ENCODE peak calls at places on chromosomes 12 and 14, in six cellular contexts. S is GM12892, A is adrenal gland, B is A549, O is ovary, C is lower leg skin. H is an unnamed sample.

GRCh38 chr14:39423793-39424192 is 8.4 kb downstream of the FBXO33 start:
- DNase-seq in S (no peak), A (no peak), C (no peak), B (no peak), O (no peak), H (no peak)

GRCh38 chr12:71475280-71475679 is 35.7 kb downstream of the LGR5 start:
- DNase-seq in A (no peak), S (no peak), B (no peak), O (no peak), C (no peak), H (no peak)

GRCh38 chr12:63496654-63497053 is 171.6 kb downstream of the DPY19L2 start:
- DNase-seq in C (no peak), O (no peak), S (no peak), B (no peak), A (no peak), H (no peak)

GRCh38 chr12:98758331-98758730 is 113.2 kb downstream of the APAF1 start:
- DNase-seq in S (no peak), A (no peak), B (no peak), O (no peak), C (no peak), H (peak)

GRCh38 chr14:104939666-104940410 is 15.2 kb downstream of the PLD4 start:
- DNase-seq in S (no peak), A (no peak), C (peak), O (no peak), B (no peak), H (peak)

GRCh38 chr12:51591020-51591901 is at the start of gene SCN8A:
- DNase-seq in A (peak), S (peak), O (peak), B (peak), C (peak), H (no peak)

GRCh38 chr12:117521327-117521726 is 159.9 kb upstream of the NOS1 start:
- DNase-seq in C (no peak), O (no peak), A (no peak), B (no peak), S (no peak), H (no peak)

GRCh38 chr12:119704065-119704747 is 36.3 kb downstream of the PRKAB1 start:
- DNase-seq in B (no peak), O (no peak), C (no peak), S (no peak), A (peak), H (no peak)

GRCh38 chr14:65038966-65039365 is 52.3 kb downstream of the FNTB start:
- DNase-seq in B (no peak), C (peak), A (no peak), O (no peak), S (no peak), H (no peak)

GRCh38 chr14:52043690-52044089 is 25.2 kb downstream of the NID2 start:
- DNase-seq in C (no peak), S (no peak), O (no peak), B (peak), A (no peak), H (no peak)

GRCh38 chr12:22535038-22535437 is 9.3 kb downstream of the C2CD5 start:
- DNase-seq in O (no peak), S (no peak), A (no peak), B (no peak), C (no peak), H (no peak)

GRCh38 chr14:66649515-66649914 is 141.6 kb downstream of the GPHN start:
- DNase-seq in C (no peak), O (no peak), A (no peak), S (no peak), B (no peak), H (no peak)

GRCh38 chr12:117052386-117053049 is 46.7 kb downstream of the TESC start:
- DNase-seq in B (no peak), O (no peak), S (no peak), A (no peak), C (no peak), H (no peak)

GRCh38 chr12:111093428-111094142 is 173.2 kb upstream of the MYL2 start:
- DNase-seq in A (no peak), S (no peak), C (no peak), O (no peak), B (no peak), H (no peak)

GRCh38 chr12:68236421-68237059 is 10.9 kb upstream of the IL26 start:
- DNase-seq in B (no peak), C (no peak), A (no peak), S (no peak), O (no peak), H (no peak)

GRCh38 chr12:108575199-108575912 is 13.0 kb downstream of the ISCU start:
- DNase-seq in O (no peak), C (peak), A (peak), B (no peak), S (no peak), H (no peak)

GRCh38 chr12:3523728-3524127 is 32.7 kb downstream of the PRMT8 start:
- DNase-seq in S (no peak), O (no peak), A (no peak), C (peak), B (no peak), H (no peak)

GRCh38 chr12:108576660-108577234 is 14.4 kb downstream of the ISCU start:
- DNase-seq in S (no peak), A (no peak), C (peak), B (no peak), O (no peak), H (peak)

GRCh38 chr12:110545812-110546211 is 37.3 kb downstream of the PPTC7 start:
- DNase-seq in A (no peak), C (no peak), S (no peak), O (no peak), B (no peak), H (no peak)

GRCh38 chr14:83463500-83464098 is 1929.9 kb upstream of the SEL1L start:
- DNase-seq in O (no peak), A (peak), B (peak), C (no peak), S (no peak), H (no peak)

GRCh38 chr12:3998968-3999792 is 126.0 kb upstream of the PARP11 start:
- DNase-seq in C (peak), B (peak), O (no peak), A (peak), S (no peak), H (no peak)

GRCh38 chr12:103571286-103571685 is 15.8 kb upstream of the STAB2 start:
- DNase-seq in C (no peak), B (no peak), O (no peak), A (no peak), S (no peak), H (no peak)

GRCh38 chr14:36208690-36209278 is 32.3 kb upstream of the PTCSC3 start:
- DNase-seq in S (no peak), C (no peak), O (no peak), A (no peak), B (no peak), H (no peak)

GRCh38 chr14:56145965-56146364 is 27.8 kb downstream of the PELI2 start:
- DNase-seq in C (no peak), B (peak), O (no peak), A (no peak), S (no peak), H (no peak)

GRCh38 chr12:79058342-79058741 is 193.8 kb downstream of the SYT1 start:
- DNase-seq in O (no peak), A (no peak), C (no peak), S (no peak), B (peak), H (no peak)

GRCh38 chr12:3275171-3276041 is 198.2 kb downstream of the TSPAN9 start:
- DNase-seq in O (peak), B (peak), S (peak), C (peak), A (peak), H (peak)

GRCh38 chr12:53976172-53976822 is 1.5 kb upstream of the HOTAIR start:
- DNase-seq in S (no peak), A (no peak), O (no peak), B (no peak), C (no peak), H (no peak)

GRCh38 chr14:53215101-53215500 is 62.0 kb upstream of the DDHD1 start:
- DNase-seq in O (no peak), S (no peak), C (no peak), B (no peak), A (no peak), H (no peak)

GRCh38 chr14:42806909-42807315 is 1200.2 kb downstream of the LRFN5 start:
- DNase-seq in O (no peak), A (no peak), C (no peak), B (no peak), S (no peak), H (no peak)

GRCh38 chr12:127381043-127381668 is 885.8 kb upstream of the TMEM132C start:
- DNase-seq in A (no peak), B (peak), S (peak), C (no peak), O (peak), H (no peak)

GRCh38 chr14:24037658-24038037 is 14.2 kb upstream of the CARMIL3 start:
- DNase-seq in O (no peak), S (no peak), C (no peak), A (peak), B (no peak), H (no peak)

GRCh38 chr12:91111366-91112321 is at the start of gene LUM:
- DNase-seq in C (no peak), S (no peak), O (peak), A (no peak), B (no peak), H (peak)

GRCh38 chr14:51884086-51884927 is 23.9 kb downstream of the GNG2 start:
- DNase-seq in A (no peak), S (no peak), B (no peak), C (no peak), O (no peak), H (no peak)

GRCh38 chr12:133129368-133130037 is 571 bp downstream of the ZNF891 start:
- DNase-seq in S (no peak), A (peak), O (peak), B (no peak), C (no peak), H (no peak)

GRCh38 chr14:88352299-88353097 is 29.4 kb upstream of the KCNK10 start:
- DNase-seq in C (no peak), B (no peak), A (no peak), S (no peak), O (no peak), H (no peak)

GRCh38 chr14:24935796-24936195 is 114.2 kb downstream of the STXBP6 start:
- DNase-seq in A (no peak), S (no peak), C (no peak), O (no peak), B (no peak), H (no peak)

GRCh38 chr12:106118-106561 is 39.6 kb downstream of the IQSEC3 start:
- DNase-seq in S (peak), O (no peak), A (no peak), B (peak), C (no peak), H (no peak)

GRCh38 chr12:105696-106095 is 39.1 kb downstream of the IQSEC3 start:
- DNase-seq in C (no peak), S (no peak), O (no peak), A (no peak), B (no peak), H (no peak)

GRCh38 chr12:109446-109845 is 42.9 kb downstream of the IQSEC3 start:
- DNase-seq in B (no peak), C (no peak), O (no peak), S (no peak), A (no peak), H (no peak)

GRCh38 chr12:109872-110271 is 43.3 kb downstream of the IQSEC3 start:
- DNase-seq in O (no peak), S (no peak), B (no peak), C (no peak), A (no peak), H (no peak)

GRCh38 chr12:108594-108993 is 42.0 kb downstream of the IQSEC3 start:
- DNase-seq in B (no peak), A (peak), O (no peak), C (no peak), S (no peak), H (no peak)
- TF ChIP-seq POLR2A in B (no peak), A (no peak), O (no peak), C (no peak), S (no peak), H (no peak)

DNA sequence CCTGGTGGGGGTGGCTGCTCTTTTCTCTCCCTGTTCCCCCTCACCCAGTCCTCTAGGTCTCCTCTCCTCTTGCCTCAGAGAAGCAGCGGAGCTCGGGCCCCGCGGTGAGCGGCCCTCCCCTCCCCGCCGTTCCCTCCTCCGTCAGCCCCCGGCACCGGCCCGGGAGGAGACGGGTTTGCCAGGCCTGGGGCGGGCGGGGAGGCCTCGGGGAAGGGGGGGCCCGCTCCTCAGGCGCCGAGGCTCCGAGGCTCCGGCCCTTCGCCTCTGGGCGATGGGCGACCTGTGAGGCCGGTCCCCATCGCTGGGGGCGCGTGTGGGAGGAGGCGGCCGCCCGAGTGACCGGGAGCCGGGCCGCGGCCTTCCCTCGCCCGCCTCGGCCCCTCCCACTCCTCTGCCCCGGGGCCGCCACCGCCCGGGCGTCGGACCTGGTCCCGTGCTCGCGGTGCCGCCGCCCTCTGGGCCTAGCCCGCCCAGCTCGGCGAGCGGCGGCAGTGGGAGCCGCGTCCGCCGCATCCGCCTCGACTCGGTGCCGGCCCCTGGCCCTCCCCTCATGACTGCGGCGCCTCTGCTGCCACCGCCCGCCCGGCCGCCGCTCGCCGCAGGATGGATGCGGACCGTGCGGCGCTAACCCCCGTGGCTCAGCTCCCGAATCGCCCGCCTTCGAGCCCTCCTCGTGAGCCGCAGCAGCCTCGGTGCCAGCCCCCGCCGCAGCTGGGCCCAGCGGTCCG is 458 bp downstream of the WNK1 start:
- DNase-seq in B (peak), A (peak), O (no peak), C (peak), S (peak), H (no peak)
- TF ChIP-seq POLR2A in B (peak), A (peak), O (no peak), C (no peak), S (peak), H (no peak)

GRCh38 chr12:12818693-12819092 is 5.5 kb downstream of the DDX47 start:
- DNase-seq in O (no peak), C (peak), B (no peak), A (no peak), S (no peak), H (no peak)

GRCh38 chr12:12821975-12822374 is 8.8 kb downstream of the DDX47 start:
- DNase-seq in C (no peak), B (no peak), S (no peak), A (no peak), O (no peak), H (no peak)

GRCh38 chr12:12817611-12818010 is 4.5 kb downstream of the DDX47 start:
- DNase-seq in O (no peak), S (no peak), B (no peak), C (peak), A (no peak), H (no peak)

GRCh38 chr12:12819752-12820311 is 6.7 kb downstream of the DDX47 start:
- DNase-seq in S (no peak), A (no peak), B (peak), C (peak), O (no peak), H (peak)

GRCh38 chr12:12819221-12819620 is 6.1 kb downstream of the DDX47 start:
- DNase-seq in O (no peak), B (no peak), S (no peak), A (no peak), C (no peak), H (no peak)
- TF ChIP-seq POLR2A in O (no peak), B (no peak), S (no peak), A (no peak), C (no peak), H (no peak)

DNA sequence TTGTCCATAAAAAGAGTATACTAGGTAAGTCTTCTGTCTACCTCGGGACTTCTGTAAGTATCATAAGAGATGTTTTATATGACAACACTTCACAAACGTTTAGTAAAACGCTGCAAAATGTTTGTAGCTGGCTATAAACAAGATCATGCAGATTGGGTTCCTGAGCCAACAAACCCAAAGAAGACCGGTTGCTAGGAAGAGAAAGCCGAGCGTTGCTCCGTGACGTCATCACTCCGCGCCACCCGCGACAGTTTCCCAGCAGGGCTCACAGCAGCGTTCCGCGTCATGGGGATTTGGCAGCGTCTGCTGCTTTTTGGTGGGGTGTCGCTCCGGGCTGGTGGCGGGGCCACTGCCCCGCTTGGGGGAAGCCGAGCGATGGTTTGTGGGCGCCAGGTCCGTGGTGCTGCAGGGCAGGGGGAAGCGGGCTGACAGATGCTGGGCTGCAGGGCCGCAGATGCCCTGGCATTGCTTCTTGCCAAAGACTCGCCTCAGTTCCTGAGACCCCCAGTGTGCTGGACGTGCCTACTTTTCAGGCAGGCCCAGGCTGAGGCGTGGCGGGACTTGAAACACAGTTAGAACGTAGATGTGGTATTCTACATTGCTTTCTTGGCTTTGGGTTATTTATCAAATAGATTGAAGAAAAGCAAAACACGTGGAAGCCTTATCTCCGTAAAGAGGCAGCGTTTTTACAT is at the start of gene NUBPL:
- DNase-seq in B (peak), S (peak), C (peak), A (peak), O (peak), H (peak)
- TF ChIP-seq POLR2A in B (peak), S (peak), C (no peak), A (peak), O (peak), H (peak)

H was measured in uterus.